ENCODE peak calls at places on chromosomes 4 and X, in six cellular contexts. Q is heart left ventricle, M is A549, J is transverse colon, P is IMR-90, A is sigmoid colon. C is an unnamed sample.

GRCh38 chrX:19670854-19671620 is 155.7 kb upstream of the MAP3K15 start:
- DNase-seq in Q (peak; percentile 23), M (peak; percentile 55), J (peak; percentile 69), P (peak; percentile 79), A (peak; percentile 72), C (peak; percentile 29)

GRCh38 chrX:39518451-39519212 is 579.1 kb downstream of the BCOR start:
- DNase-seq in Q (peak; percentile 36), M (no peak), J (no peak), P (no peak), A (peak; percentile 72), C (no peak)

GRCh38 chr4:29390921-29391320 is 1329.2 kb upstream of the PCDH7 start:
- DNase-seq in Q (no peak), M (no peak), J (no peak), P (no peak), A (no peak), C (no peak)

GRCh38 chr4:13539721-13540445 is 4.4 kb downstream of the NKX3-2 start:
- DNase-seq in Q (no peak), M (no peak), J (no peak), P (no peak), A (peak; percentile 67), C (no peak)

GRCh38 chrX:130393451-130394074 is 8.1 kb upstream of the GPR119 start:
- DNase-seq in Q (peak; percentile 9), M (peak; percentile 71), J (peak; percentile 16), P (peak; percentile 45), A (no peak), C (peak; percentile 23)

GRCh38 chr4:45668086-45668485 is 455.8 kb downstream of the GABRG1 start:
- DNase-seq in Q (no peak), M (no peak), J (no peak), P (no peak), A (no peak), C (no peak)

GRCh38 chr4:139665690-139666529 is at the start of gene MGST2:
- DNase-seq in Q (peak; percentile 86), M (peak; percentile 62), J (peak; percentile 91), P (peak; percentile 79), A (peak; percentile 82), C (peak; percentile 37)

GRCh38 chr4:59039046-59039445 is 1928.9 kb upstream of the IGFBP7 start:
- DNase-seq in Q (no peak), M (no peak), J (no peak), P (no peak), A (no peak), C (no peak)

GRCh38 chrX:25017667-25018247 is 2.0 kb upstream of the ARX start:
- DNase-seq in Q (no peak), M (no peak), J (no peak), P (no peak), A (no peak), C (no peak)

GRCh38 chr4:38856046-38856445 is 571 bp downstream of the TLR6 start:
- DNase-seq in Q (no peak), M (no peak), J (no peak), P (no peak), A (no peak), C (no peak)

GRCh38 chrX:40108084-40108958 is 10.6 kb upstream of the BCOR start:
- DNase-seq in Q (peak; percentile 18), M (peak; percentile 57), J (peak; percentile 62), P (no peak), A (peak; percentile 84), C (no peak)

GRCh38 chr4:169744601-169745000 is 13.1 kb downstream of the HPF1 start:
- DNase-seq in Q (no peak), M (no peak), J (no peak), P (no peak), A (no peak), C (no peak)

GRCh38 chrX:54066841-54067240 is 22.6 kb upstream of the PHF8 start:
- DNase-seq in Q (no peak), M (no peak), J (no peak), P (peak; percentile 65), A (no peak), C (no peak)

GRCh38 chrX:64152857-64153256 is 52.7 kb downstream of the AMER1 start:
- DNase-seq in Q (no peak), M (no peak), J (no peak), P (no peak), A (no peak), C (no peak)

GRCh38 chr4:169239236-169239905 is 31.4 kb downstream of the SH3RF1 start:
- DNase-seq in Q (no peak), M (no peak), J (no peak), P (peak; percentile 47), A (no peak), C (no peak)

GRCh38 chr4:2462218-2462991 is 6.5 kb upstream of the RNF4 start:
- DNase-seq in Q (peak; percentile 68), M (peak; percentile 62), J (peak; percentile 66), P (peak; percentile 76), A (peak; percentile 85), C (peak; percentile 25)

GRCh38 chrX:47960400-47960799 is 43.4 kb downstream of the ZNF182 start:
- DNase-seq in Q (no peak), M (no peak), J (no peak), P (no peak), A (no peak), C (no peak)

GRCh38 chr4:114093221-114093715 is 113.8 kb upstream of the ARSJ start:
- DNase-seq in Q (no peak), M (no peak), J (no peak), P (no peak), A (no peak), C (no peak)

GRCh38 chr4:108070775-108071174 is 81.1 kb downstream of the HADH start:
- DNase-seq in Q (no peak), M (no peak), J (no peak), P (no peak), A (no peak), C (no peak)

GRCh38 chrX:319579-320125 is 1.1 kb upstream of the GTPBP6 start:
- DNase-seq in Q (peak; percentile 24), M (no peak), J (peak; percentile 35), P (no peak), A (no peak), C (no peak)

GRCh38 chrX:130415201-130415600 is 13.4 kb downstream of the RBMX2 start:
- DNase-seq in Q (no peak), M (no peak), J (no peak), P (no peak), A (no peak), C (no peak)

GRCh38 chrX:144918936-144919335 is 328.4 kb upstream of the SPANXN1 start:
- DNase-seq in Q (no peak), M (no peak), J (no peak), P (no peak), A (no peak), C (no peak)

GRCh38 chr4:116603096-116603495 is 482.3 kb downstream of the TRAM1L1 start:
- DNase-seq in Q (no peak), M (no peak), J (no peak), P (no peak), A (no peak), C (no peak)

GRCh38 chr4:164501074-164501473 is 252.9 kb upstream of the SMIM31 start:
- DNase-seq in Q (no peak), M (no peak), J (no peak), P (no peak), A (no peak), C (no peak)

GRCh38 chr4:87985097-87985886 is 9.8 kb downstream of the SPP1 start:
- DNase-seq in Q (peak; percentile 46), M (peak; percentile 44), J (peak; percentile 44), P (peak; percentile 35), A (no peak), C (peak; percentile 39)

DNA sequence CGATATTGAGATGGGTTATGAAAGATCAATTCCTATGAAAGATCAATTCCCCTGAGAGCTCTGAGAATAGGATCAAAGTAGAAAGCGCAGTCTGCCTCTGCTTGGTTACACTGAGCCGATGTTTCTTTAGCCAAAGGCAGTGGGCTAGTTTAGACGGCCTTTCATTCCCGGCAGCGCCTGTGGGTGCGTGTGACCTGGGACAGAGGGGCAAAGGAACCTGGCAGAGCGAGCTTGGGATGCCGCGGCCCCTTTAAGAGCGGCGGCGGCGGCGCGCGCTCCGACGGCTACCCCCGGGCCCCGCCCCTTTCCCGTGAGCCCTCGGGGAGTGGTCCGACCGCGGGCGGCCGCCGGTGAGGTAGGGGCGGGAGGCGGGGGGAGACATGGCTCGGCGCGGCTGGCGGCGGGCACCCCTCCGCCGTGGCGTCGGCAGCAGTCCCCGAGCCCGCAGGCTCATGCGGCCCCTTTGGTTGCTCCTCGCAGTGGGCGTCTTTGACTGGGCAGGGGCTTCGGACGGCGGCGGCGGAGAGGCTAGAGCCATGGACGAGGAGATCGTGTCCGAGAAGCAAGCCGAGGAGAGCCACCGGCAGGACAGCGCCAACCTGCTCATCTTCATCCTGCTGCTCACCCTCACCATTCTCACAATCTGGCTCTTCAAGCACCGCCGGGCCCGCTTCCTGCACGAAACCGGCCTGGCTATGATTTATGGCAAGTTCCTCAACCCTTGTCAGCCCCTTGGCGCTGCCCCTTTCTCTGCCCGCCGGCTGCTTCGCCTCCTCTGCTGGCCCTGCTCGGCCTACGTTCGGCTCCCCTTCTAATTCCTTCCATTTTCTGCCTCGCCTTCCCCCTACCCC is at the start of gene SLC9A6:
- DNase-seq in Q (peak; percentile 75), M (peak; percentile 62), J (peak; percentile 81), P (peak; percentile 17), A (peak; percentile 87), C (peak; percentile 41)
- TF ChIP-seq POLR2A in Q (peak; percentile 20), M (peak; percentile 40), J (no peak), P (no peak), A (no peak), C (no peak)

GRCh38 chr4:185700635-185701034 is 111.4 kb downstream of the SORBS2 start:
- DNase-seq in Q (no peak), M (no peak), J (no peak), P (no peak), A (no peak), C (no peak)
- H3K27ac ChIP-seq in Q (peak overlapping the region; percentile 67), M (no peak overlapping the region), J (peak overlapping the region; percentile 11), P (no peak overlapping the region), A (peak overlapping the region; percentile 74), C (peak overlapping the region; percentile 65)

GRCh38 chr4:183729430-183730328 is 70.6 kb downstream of the TRAPPC11 start:
- DNase-seq in Q (no peak), M (no peak), J (no peak), P (peak; percentile 70), A (no peak), C (no peak)

GRCh38 chr4:183727482-183727881 is 68.4 kb downstream of the TRAPPC11 start:
- DNase-seq in Q (no peak), M (no peak), J (no peak), P (no peak), A (no peak), C (no peak)

GRCh38 chr4:183733181-183733580 is 74.1 kb downstream of the TRAPPC11 start:
- DNase-seq in Q (no peak), M (no peak), J (no peak), P (no peak), A (no peak), C (no peak)

GRCh38 chr4:183729069-183729406 is 69.9 kb downstream of the TRAPPC11 start:
- DNase-seq in Q (no peak), M (no peak), J (no peak), P (no peak), A (no peak), C (no peak)

GRCh38 chr4:183728223-183729068 is 69.4 kb downstream of the TRAPPC11 start:
- DNase-seq in Q (no peak), M (no peak), J (no peak), P (no peak), A (no peak), C (no peak)
- H3K4me3 ChIP-seq in Q (no peak overlapping the region), M (no peak overlapping the region), J (no peak overlapping the region), P (no peak overlapping the region), A (no peak overlapping the region), C (no peak overlapping the region)

DNA sequence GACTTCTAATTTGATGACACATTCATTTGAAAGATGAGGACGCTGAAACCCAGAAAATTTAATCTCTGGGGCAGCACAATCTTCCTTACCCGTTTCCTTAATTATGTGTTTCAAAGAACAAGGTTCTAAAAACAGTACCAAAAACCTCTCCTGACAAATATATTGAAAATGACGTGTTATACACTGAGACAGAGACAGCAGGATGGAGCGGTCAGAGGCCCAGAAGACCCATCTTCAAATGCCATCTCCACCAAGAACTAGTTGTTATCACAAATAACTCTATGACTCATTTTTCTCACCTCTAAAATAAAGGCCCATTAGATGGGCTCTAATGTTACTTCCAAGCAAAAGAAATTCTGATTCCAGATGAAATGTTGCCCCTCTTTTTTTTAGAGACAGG is 177.4 kb downstream of the NSUN7 start:
- DNase-seq in Q (no peak), M (no peak), J (no peak), P (no peak), A (no peak), C (no peak)
- TF ChIP-seq POLR2A in Q (no peak), M (no peak), J (no peak), P (no peak), A (no peak), C (no peak)

C was measured in tibial nerve.